ENCODE peak calls at places on chromosomes 6 and 20, in six cellular contexts. One of them, this sample, is unnamed.

GRCh38 chr20:11155156-11155805 is 481.5 kb upstream of the JAG1 start:
- DNase-seq in CD8-positive, alpha-beta T cell: no peak
- DNase-seq in A549: no peak
- DNase-seq in CD4-positive, alpha-beta T cell: no peak
- DNase-seq in AG09309: no peak
- DNase-seq in PC-9: no peak
- DNase-seq in this sample: no peak

GRCh38 chr6:155122199-155122950 is 127.3 kb downstream of the TIAM2 start:
- DNase-seq in CD8-positive, alpha-beta T cell: no peak
- DNase-seq in A549: no peak
- DNase-seq in CD4-positive, alpha-beta T cell: no peak
- DNase-seq in PC-9: no peak
- DNase-seq in AG09309: no peak
- DNase-seq in this sample: no peak

GRCh38 chr6:14621518-14621917 is 503.9 kb downstream of the CD83 start:
- DNase-seq in PC-9: no peak
- DNase-seq in CD8-positive, alpha-beta T cell: no peak
- DNase-seq in AG09309: no peak
- DNase-seq in A549: no peak
- DNase-seq in CD4-positive, alpha-beta T cell: no peak
- DNase-seq in this sample: no peak

GRCh38 chr6:22959571-22959970 is 390.2 kb downstream of the HDGFL1 start:
- DNase-seq in A549: no peak
- DNase-seq in PC-9: no peak
- DNase-seq in CD4-positive, alpha-beta T cell: no peak
- DNase-seq in CD8-positive, alpha-beta T cell: no peak
- DNase-seq in AG09309: no peak
- DNase-seq in this sample: no peak

GRCh38 chr6:148736779-148737412 is 9.9 kb upstream of the UST start:
- DNase-seq in CD8-positive, alpha-beta T cell: no peak
- DNase-seq in CD4-positive, alpha-beta T cell: no peak
- DNase-seq in PC-9: no peak
- DNase-seq in A549: no peak
- DNase-seq in AG09309: no peak
- DNase-seq in this sample: no peak

GRCh38 chr6:41637179-41638001 is 878 bp upstream of the MDFI start:
- DNase-seq in AG09309: no peak
- DNase-seq in PC-9: peak; percentile 63
- DNase-seq in A549: no peak
- DNase-seq in CD8-positive, alpha-beta T cell: no peak
- DNase-seq in CD4-positive, alpha-beta T cell: no peak
- DNase-seq in this sample: no peak

GRCh38 chr20:59577809-59578601 is 26.3 kb upstream of the PHACTR3 start:
- DNase-seq in AG09309: no peak
- DNase-seq in CD4-positive, alpha-beta T cell: no peak
- DNase-seq in CD8-positive, alpha-beta T cell: no peak
- DNase-seq in A549: no peak
- DNase-seq in PC-9: no peak
- DNase-seq in this sample: no peak

GRCh38 chr6:85997206-85997605 is 354.5 kb upstream of the SYNCRIP start:
- DNase-seq in CD8-positive, alpha-beta T cell: no peak
- DNase-seq in CD4-positive, alpha-beta T cell: no peak
- DNase-seq in AG09309: no peak
- DNase-seq in PC-9: no peak
- DNase-seq in A549: no peak
- DNase-seq in this sample: no peak

GRCh38 chr6:104642871-104643270 is 216.8 kb downstream of the HACE1 start:
- DNase-seq in CD8-positive, alpha-beta T cell: no peak
- DNase-seq in A549: no peak
- DNase-seq in AG09309: no peak
- DNase-seq in CD4-positive, alpha-beta T cell: no peak
- DNase-seq in PC-9: no peak
- DNase-seq in this sample: no peak

GRCh38 chr6:9121551-9121950 is 686.2 kb upstream of the SLC35B3 start:
- DNase-seq in A549: no peak
- DNase-seq in PC-9: no peak
- DNase-seq in AG09309: no peak
- DNase-seq in CD8-positive, alpha-beta T cell: no peak
- DNase-seq in CD4-positive, alpha-beta T cell: no peak
- DNase-seq in this sample: no peak

GRCh38 chr6:12811519-12811918 is 95.0 kb downstream of the PHACTR1 start:
- DNase-seq in A549: no peak
- DNase-seq in CD4-positive, alpha-beta T cell: no peak
- DNase-seq in CD8-positive, alpha-beta T cell: no peak
- DNase-seq in AG09309: no peak
- DNase-seq in PC-9: no peak
- DNase-seq in this sample: no peak

GRCh38 chr6:89830385-89830809 is 717 bp downstream of the CASP8AP2 start:
- DNase-seq in CD8-positive, alpha-beta T cell: no peak
- DNase-seq in AG09309: no peak
- DNase-seq in CD4-positive, alpha-beta T cell: no peak
- DNase-seq in PC-9: no peak
- DNase-seq in A549: no peak
- DNase-seq in this sample: no peak

GRCh38 chr20:58146761-58147160 is 81.7 kb downstream of the ANKRD60 start:
- DNase-seq in CD4-positive, alpha-beta T cell: no peak
- DNase-seq in AG09309: no peak
- DNase-seq in A549: no peak
- DNase-seq in PC-9: no peak
- DNase-seq in CD8-positive, alpha-beta T cell: no peak
- DNase-seq in this sample: no peak

GRCh38 chr20:44656447-44656846 is 4.9 kb upstream of the ADA start:
- DNase-seq in CD4-positive, alpha-beta T cell: no peak
- DNase-seq in A549: no peak
- DNase-seq in AG09309: no peak
- DNase-seq in PC-9: no peak
- DNase-seq in CD8-positive, alpha-beta T cell: no peak
- DNase-seq in this sample: no peak

GRCh38 chr6:11263185-11263817 is 30.8 kb upstream of the NEDD9 start:
- DNase-seq in CD8-positive, alpha-beta T cell: no peak
- DNase-seq in PC-9: peak; percentile 42
- DNase-seq in A549: peak; percentile 21
- DNase-seq in CD4-positive, alpha-beta T cell: no peak
- DNase-seq in AG09309: no peak
- DNase-seq in this sample: no peak

GRCh38 chr20:63354636-63355385 is 6.3 kb downstream of the CHRNA4 start:
- DNase-seq in CD4-positive, alpha-beta T cell: no peak
- DNase-seq in A549: no peak
- DNase-seq in AG09309: no peak
- DNase-seq in PC-9: no peak
- DNase-seq in CD8-positive, alpha-beta T cell: no peak
- DNase-seq in this sample: no peak

GRCh38 chr6:138346302-138347195 is 31.2 kb upstream of the SMIM28 start:
- DNase-seq in CD4-positive, alpha-beta T cell: no peak
- DNase-seq in AG09309: peak; percentile 8
- DNase-seq in CD8-positive, alpha-beta T cell: no peak
- DNase-seq in PC-9: no peak
- DNase-seq in A549: no peak
- DNase-seq in this sample: no peak

GRCh38 chr6:11218477-11218826 is 14.0 kb downstream of the NEDD9 start:
- DNase-seq in CD4-positive, alpha-beta T cell: no peak
- DNase-seq in A549: no peak
- DNase-seq in CD8-positive, alpha-beta T cell: no peak
- DNase-seq in AG09309: no peak
- DNase-seq in PC-9: no peak
- DNase-seq in this sample: no peak

GRCh38 chr20:44166477-44166876 is 20.5 kb downstream of the JPH2 start:
- DNase-seq in PC-9: peak; percentile 57
- DNase-seq in CD4-positive, alpha-beta T cell: no peak
- DNase-seq in CD8-positive, alpha-beta T cell: no peak
- DNase-seq in A549: peak; percentile 41
- DNase-seq in AG09309: no peak
- DNase-seq in this sample: no peak

GRCh38 chr20:52190437-52191131 is 995 bp downstream of the ZFP64 start:
- DNase-seq in CD4-positive, alpha-beta T cell: no peak
- DNase-seq in PC-9: peak; percentile 52
- DNase-seq in CD8-positive, alpha-beta T cell: no peak
- DNase-seq in A549: peak; percentile 73
- DNase-seq in AG09309: no peak
- DNase-seq in this sample: no peak

GRCh38 chr6:53706525-53706924 is 41.0 kb upstream of the KLHL31 start:
- DNase-seq in CD4-positive, alpha-beta T cell: no peak
- DNase-seq in PC-9: no peak
- DNase-seq in A549: no peak
- DNase-seq in AG09309: no peak
- DNase-seq in CD8-positive, alpha-beta T cell: no peak
- DNase-seq in this sample: no peak

DNA sequence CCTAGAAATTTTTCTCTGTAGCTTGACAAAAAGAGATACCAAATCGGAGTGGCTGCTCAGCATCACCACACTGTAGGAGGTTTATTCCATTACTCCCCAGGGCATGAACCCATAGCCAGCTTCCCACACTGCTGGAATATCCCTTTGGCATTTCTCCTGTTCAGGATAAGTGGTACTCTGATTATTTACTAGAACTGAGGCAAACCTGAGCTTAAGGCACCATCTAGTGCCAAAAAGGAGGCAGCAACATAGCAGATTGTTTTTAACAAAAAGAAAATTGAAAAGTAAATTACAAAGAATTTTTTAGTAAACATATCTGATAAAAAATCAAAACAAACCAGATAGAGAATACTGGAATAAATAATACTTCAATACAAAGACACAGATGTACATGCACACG is 181.7 kb downstream of the WDR27 start:
- DNase-seq in CD8-positive, alpha-beta T cell: no peak
- DNase-seq in PC-9: no peak
- DNase-seq in CD4-positive, alpha-beta T cell: no peak
- DNase-seq in AG09309: peak; percentile 44
- DNase-seq in A549: no peak
- DNase-seq in this sample: no peak
- TF ChIP-seq CTCF in CD8-positive, alpha-beta T cell: no peak
- TF ChIP-seq CTCF in PC-9: no peak
- TF ChIP-seq CTCF in CD4-positive, alpha-beta T cell: no peak
- TF ChIP-seq CTCF in AG09309: peak; percentile 65
- TF ChIP-seq CTCF in A549: peak; percentile 22
- TF ChIP-seq CTCF in this sample: peak; percentile 18

GRCh38 chr20:24098886-24099285 is 110.3 kb upstream of the GGTLC1 start:
- DNase-seq in CD8-positive, alpha-beta T cell: no peak
- DNase-seq in PC-9: no peak
- DNase-seq in CD4-positive, alpha-beta T cell: no peak
- DNase-seq in A549: no peak
- DNase-seq in AG09309: peak; percentile 18
- DNase-seq in this sample: no peak

GRCh38 chr20:24100370-24101011 is 111.9 kb upstream of the GGTLC1 start:
- DNase-seq in CD4-positive, alpha-beta T cell: peak; percentile 56
- DNase-seq in A549: no peak
- DNase-seq in CD8-positive, alpha-beta T cell: peak; percentile 16
- DNase-seq in AG09309: peak; percentile 10
- DNase-seq in PC-9: peak; percentile 70
- DNase-seq in this sample: peak; percentile 35

GRCh38 chr20:24106155-24106800 is 117.7 kb upstream of the GGTLC1 start:
- DNase-seq in PC-9: no peak
- DNase-seq in CD4-positive, alpha-beta T cell: no peak
- DNase-seq in A549: no peak
- DNase-seq in AG09309: no peak
- DNase-seq in CD8-positive, alpha-beta T cell: no peak
- DNase-seq in this sample: no peak

GRCh38 chr20:24102749-24103148 is 114.2 kb upstream of the GGTLC1 start:
- DNase-seq in PC-9: no peak
- DNase-seq in AG09309: no peak
- DNase-seq in A549: no peak
- DNase-seq in CD4-positive, alpha-beta T cell: no peak
- DNase-seq in CD8-positive, alpha-beta T cell: no peak
- DNase-seq in this sample: no peak

DNA sequence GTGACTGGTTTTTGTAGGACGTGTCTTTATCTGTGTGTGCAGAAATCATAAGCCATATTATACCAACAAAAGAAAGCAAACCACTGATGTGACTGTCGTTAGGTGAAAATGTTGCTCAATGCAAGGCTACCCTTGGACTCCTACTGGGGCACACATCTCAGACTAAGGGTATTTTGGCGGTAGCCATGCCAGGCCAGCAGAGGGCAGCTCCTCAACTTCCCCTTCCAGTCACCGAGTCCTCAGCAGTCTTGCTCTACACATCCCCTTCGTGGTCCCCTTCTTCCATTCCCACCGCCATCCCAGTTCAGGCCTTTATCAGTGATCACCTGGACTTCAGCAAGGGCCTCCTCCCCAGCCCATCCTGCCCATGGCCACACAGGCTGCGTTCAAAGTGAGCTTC is 113.7 kb upstream of the GGTLC1 start:
- DNase-seq in CD8-positive, alpha-beta T cell: no peak
- DNase-seq in A549: peak; percentile 25
- DNase-seq in PC-9: peak; percentile 42
- DNase-seq in AG09309: no peak
- DNase-seq in CD4-positive, alpha-beta T cell: no peak
- DNase-seq in this sample: no peak
- TF ChIP-seq CTCF in CD8-positive, alpha-beta T cell: no peak
- TF ChIP-seq CTCF in A549: peak; percentile 51
- TF ChIP-seq CTCF in PC-9: peak; percentile 64
- TF ChIP-seq CTCF in AG09309: peak; percentile 38
- TF ChIP-seq CTCF in CD4-positive, alpha-beta T cell: no peak
- TF ChIP-seq CTCF in this sample: peak; percentile 49

DNA sequence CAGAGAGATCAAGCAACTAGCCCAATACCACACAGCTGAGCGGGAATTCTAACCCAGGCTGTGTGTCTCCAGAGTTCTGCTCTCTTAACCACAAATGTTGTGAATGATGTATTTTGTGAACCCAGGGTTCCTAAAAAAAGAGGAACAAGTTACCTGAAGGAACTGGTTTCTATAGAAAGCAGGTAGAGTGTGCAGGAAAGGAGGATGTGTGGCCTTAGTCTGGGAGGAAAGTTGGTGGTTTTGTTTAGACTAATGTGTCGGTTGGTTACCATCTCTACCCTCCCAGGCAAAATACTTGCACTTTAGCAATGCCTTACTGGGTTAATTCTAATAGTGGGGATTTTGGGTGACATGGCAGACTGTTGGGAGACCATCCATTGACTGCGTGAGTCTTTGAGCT is 143.3 kb downstream of the SCP2D1 start:
- DNase-seq in PC-9: no peak
- DNase-seq in CD4-positive, alpha-beta T cell: no peak
- DNase-seq in A549: no peak
- DNase-seq in AG09309: no peak
- DNase-seq in CD8-positive, alpha-beta T cell: no peak
- DNase-seq in this sample: no peak
- TF ChIP-seq CTCF in PC-9: no peak
- TF ChIP-seq CTCF in CD4-positive, alpha-beta T cell: no peak
- TF ChIP-seq CTCF in A549: no peak
- TF ChIP-seq CTCF in AG09309: no peak
- TF ChIP-seq CTCF in CD8-positive, alpha-beta T cell: no peak
- TF ChIP-seq CTCF in this sample: no peak

GRCh38 chr6:20907486-20908071 is 373.3 kb downstream of the CDKAL1 start:
- DNase-seq in CD8-positive, alpha-beta T cell: no peak
- DNase-seq in A549: no peak
- DNase-seq in CD4-positive, alpha-beta T cell: no peak
- DNase-seq in PC-9: no peak
- DNase-seq in AG09309: no peak
- DNase-seq in this sample: no peak
- TF ChIP-seq CTCF in CD8-positive, alpha-beta T cell: no peak
- TF ChIP-seq CTCF in A549: no peak
- TF ChIP-seq CTCF in CD4-positive, alpha-beta T cell: no peak
- TF ChIP-seq CTCF in PC-9: no peak
- TF ChIP-seq CTCF in AG09309: no peak
- TF ChIP-seq CTCF in this sample: no peak